ENCODE peak calls at places on chromosomes 4 and X, in four cellular contexts. G is suprapubic skin, V is heart right ventricle, R is SK-N-SH. D is an unnamed sample.

GRCh38 chrX:121308276-121308805 is 260.9 kb downstream of the GLUD2 start:
- DNase-seq in R (peak; percentile 1), G (no peak), V (peak; percentile 4), D (peak; percentile 0)

GRCh38 chrX:19721726-19722370 is 165.6 kb downstream of the SH3KBP1 start:
- DNase-seq in G (no peak), V (no peak), R (no peak), D (peak; percentile 89)

GRCh38 chr4:184628103-184628502 is 21.1 kb downstream of the CASP3 start:
- DNase-seq in V (no peak), R (no peak), G (no peak), D (no peak)

GRCh38 chr4:108714880-108715279 is 48.0 kb downstream of the ETNPPL start:
- DNase-seq in R (no peak), V (no peak), G (no peak), D (no peak)

GRCh38 chrX:119541188-119541587 is 24.0 kb downstream of the STEEP1 start:
- DNase-seq in G (no peak), V (no peak), R (no peak), D (peak; percentile 2)

GRCh38 chr4:110526589-110526988 is 50.6 kb downstream of the ENPEP start:
- DNase-seq in V (no peak), G (no peak), R (no peak), D (no peak)

GRCh38 chr4:52106701-52107100 is 55.6 kb downstream of the SPATA18 start:
- DNase-seq in V (no peak), G (no peak), R (no peak), D (no peak)

GRCh38 chrX:48791063-48791820 is 4.9 kb downstream of the GATA1 start:
- DNase-seq in R (no peak), V (no peak), G (no peak), D (no peak)

GRCh38 chr4:48360285-48360965 is 19.1 kb downstream of the SLAIN2 start:
- DNase-seq in R (no peak), V (no peak), G (no peak), D (no peak)

GRCh38 chrX:68045008-68045577 is 388.2 kb downstream of the OPHN1 start:
- DNase-seq in G (no peak), V (no peak), R (no peak), D (peak; percentile 19)

GRCh38 chr4:22474636-22475310 is 41.1 kb downstream of the ADGRA3 start:
- DNase-seq in G (no peak), R (no peak), V (no peak), D (no peak)

GRCh38 chrX:49701948-49702347 is 6.2 kb upstream of the PAGE1 start:
- DNase-seq in V (no peak), G (no peak), R (peak; percentile 54), D (no peak)

GRCh38 chrX:40086569-40087335 is 11.0 kb downstream of the BCOR start:
- DNase-seq in V (no peak), R (no peak), G (no peak), D (no peak)

GRCh38 chr4:136007991-136008390 is 1524.3 kb downstream of the PCDH18 start:
- DNase-seq in V (no peak), R (no peak), G (no peak), D (no peak)

GRCh38 chr4:37760840-37761239 is 65.6 kb upstream of the PGM2 start:
- DNase-seq in V (no peak), R (no peak), G (no peak), D (no peak)
- H3K4me1 ChIP-seq in V (peaks cover 3% of the 10 kb centered on the region), R (no peaks in the 10 kb centered on the region), G (peaks cover 46% of the 10 kb centered on the region), D (peaks cover 2% of the 10 kb centered on the region)

DNA sequence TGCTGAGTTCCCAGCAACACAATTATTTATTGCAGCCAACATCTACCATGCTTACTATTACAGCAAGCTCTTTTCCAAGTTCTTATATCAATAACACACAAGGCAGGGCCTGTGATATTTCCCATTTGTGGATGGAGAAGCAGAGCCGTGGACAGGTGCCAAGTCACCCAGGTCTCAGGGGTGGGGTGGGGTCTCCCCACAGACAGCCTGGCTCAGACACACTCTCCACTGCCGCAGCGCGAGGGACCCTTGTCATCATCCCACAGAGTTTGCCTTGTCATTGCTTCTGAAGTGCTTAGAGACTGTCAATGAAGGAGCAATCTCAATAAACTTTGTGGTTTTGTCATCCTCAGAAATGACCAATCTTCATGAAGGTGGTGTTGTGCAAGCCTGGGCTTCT is 76.1 kb downstream of the SORBS2 start:
- DNase-seq in V (no peak), G (no peak), R (no peak), D (no peak)
- H3K4me1 ChIP-seq in V (peaks cover 47% of the 10 kb centered on the region), G (peaks cover 25% of the 10 kb centered on the region), R (peaks cover 6% of the 10 kb centered on the region), D (peaks cover 55% of the 10 kb centered on the region)

DNA sequence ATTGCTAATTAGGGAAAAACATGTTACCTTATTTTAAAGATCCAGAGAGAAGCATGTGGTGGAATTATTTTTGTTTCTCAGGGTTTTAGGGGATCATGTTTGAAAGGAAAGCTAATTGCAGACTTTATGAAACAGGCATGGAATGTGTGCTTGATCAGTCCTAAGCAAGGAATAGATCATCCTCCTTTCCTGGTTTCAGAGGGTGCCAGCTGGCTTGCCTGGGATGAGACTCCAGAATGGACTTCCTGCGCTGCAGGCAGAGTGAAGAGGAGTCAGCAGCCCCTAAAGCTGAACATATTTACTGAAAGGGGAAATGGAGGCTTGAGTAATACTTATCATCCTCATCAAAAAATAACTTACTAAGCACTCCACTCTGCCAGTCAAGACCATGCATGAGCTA is 13.3 kb downstream of the FGF5 start:
- DNase-seq in V (no peak), G (no peak), R (no peak), D (no peak)
- H3K4me1 ChIP-seq in V (no peaks in the 10 kb centered on the region), G (no peaks in the 10 kb centered on the region), R (peaks cover 8% of the 10 kb centered on the region), D (no peaks in the 10 kb centered on the region)

DNA sequence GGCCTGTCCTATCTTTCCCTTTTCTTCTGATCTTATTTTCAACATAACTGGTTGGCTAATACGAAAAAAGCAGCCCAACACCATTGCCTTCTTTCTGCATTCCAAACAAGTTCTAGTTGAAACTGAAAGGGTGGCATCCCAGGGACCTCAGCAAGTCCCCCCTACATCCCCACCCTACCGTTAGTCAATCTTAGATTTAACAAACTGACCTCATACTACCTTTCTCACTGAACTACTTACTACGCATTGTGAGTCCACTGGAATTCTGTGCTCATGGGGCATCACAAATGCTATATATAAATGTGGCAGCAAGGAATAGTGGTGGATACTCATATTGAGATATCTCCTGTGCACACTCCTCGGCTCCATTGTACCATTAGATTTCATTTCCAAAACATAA is 33.1 kb upstream of the FGF5 start:
- DNase-seq in R (no peak), V (no peak), G (no peak), D (no peak)
- H3K4me1 ChIP-seq in R (peaks cover 46% of the 10 kb centered on the region), V (no peaks in the 10 kb centered on the region), G (no peaks in the 10 kb centered on the region), D (no peaks in the 10 kb centered on the region)

DNA sequence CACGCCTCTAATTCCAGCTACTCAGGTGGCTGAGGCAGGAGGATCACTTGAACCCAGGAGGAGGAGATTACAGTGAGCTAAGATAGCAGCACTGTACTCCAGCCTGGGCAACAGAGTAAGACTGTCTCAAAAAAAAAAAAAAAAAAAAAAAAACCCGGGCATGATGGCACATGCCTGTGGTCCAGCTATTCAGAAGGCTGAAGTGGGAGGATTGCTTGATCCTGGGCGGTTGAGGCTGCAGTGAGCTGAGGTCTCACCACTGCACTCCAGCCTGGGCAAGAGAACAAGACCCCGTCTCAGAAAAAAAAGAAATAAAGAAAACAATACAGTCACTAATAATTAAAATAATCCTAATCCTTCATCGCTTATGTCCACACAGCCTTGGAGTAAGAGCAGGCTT is 68.1 kb downstream of the APBB2 start:
- DNase-seq in G (no peak), R (no peak), V (no peak), D (no peak)
- H3K4me1 ChIP-seq in G (peaks cover 59% of the 10 kb centered on the region), R (peaks cover 44% of the 10 kb centered on the region), V (peaks cover 29% of the 10 kb centered on the region), D (peaks cover 56% of the 10 kb centered on the region)

GRCh38 chr4:119735136-119735770 is 106.6 kb upstream of the PDE5A start:
- DNase-seq in V (no peak), R (no peak), G (no peak), D (no peak)
- H3K4me1 ChIP-seq in V (peaks cover 14% of the 10 kb centered on the region), R (peaks cover 33% of the 10 kb centered on the region), G (no peaks in the 10 kb centered on the region), D (no peaks in the 10 kb centered on the region)

DNA sequence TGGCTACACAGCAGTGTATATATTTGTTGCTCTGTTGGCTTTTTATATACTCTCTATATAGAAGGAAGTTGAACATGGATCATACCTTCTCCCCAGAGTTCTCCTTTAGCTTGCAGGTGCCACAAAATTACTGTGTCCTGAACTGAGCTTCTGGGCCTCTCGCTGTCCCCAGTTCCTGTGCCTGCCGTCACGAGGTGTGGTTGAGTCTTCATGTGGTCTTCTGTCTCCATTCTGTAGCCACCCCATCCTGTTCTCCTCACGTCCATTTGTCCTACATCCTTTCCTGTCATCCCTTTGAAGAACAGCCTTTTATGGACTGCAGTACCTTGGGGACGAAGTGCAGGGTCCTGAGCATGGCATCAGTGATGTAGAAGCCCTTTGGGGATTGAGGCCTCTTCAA is 14.5 kb downstream of the TMEM131L start:
- DNase-seq in V (no peak), G (no peak), R (no peak), D (no peak)
- H3K4me1 ChIP-seq in V (peaks cover 16% of the 10 kb centered on the region), G (peaks cover 15% of the 10 kb centered on the region), R (peaks cover 9% of the 10 kb centered on the region), D (peaks cover 3% of the 10 kb centered on the region)

DNA sequence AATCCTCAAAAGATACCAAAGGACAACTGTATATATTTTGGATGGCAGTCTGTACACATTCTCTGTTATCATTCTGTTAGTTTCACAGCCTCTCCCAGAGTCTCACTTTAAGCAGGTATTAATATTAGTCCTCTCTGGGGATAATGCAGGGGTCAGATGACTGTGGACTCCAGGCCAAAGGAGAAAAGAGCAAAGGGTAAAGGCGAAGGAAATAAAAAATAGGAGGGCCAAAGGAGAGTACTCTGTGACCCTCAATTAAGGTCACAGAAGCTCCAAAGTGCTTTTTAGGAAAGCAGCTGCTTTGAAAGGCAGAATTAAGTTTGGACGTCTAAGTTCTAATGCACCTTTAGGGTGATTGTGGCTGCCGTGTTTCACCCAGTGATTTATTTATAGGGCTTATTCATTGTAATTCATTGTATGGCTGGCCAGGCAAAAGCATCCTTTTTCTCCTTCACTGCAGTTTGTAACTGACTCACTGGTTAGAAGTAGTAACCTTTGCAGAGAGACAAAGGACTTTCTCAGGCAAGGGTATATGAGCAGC is 7.8 kb downstream of the MSMO1 start:
- DNase-seq in R (no peak), V (no peak), G (no peak), D (no peak)
- H3K4me1 ChIP-seq in R (no peaks in the 10 kb centered on the region), V (no peaks in the 10 kb centered on the region), G (no peaks in the 10 kb centered on the region), D (no peaks in the 10 kb centered on the region)